ENCODE peak calls at places on chromosome 16, in ten cellular contexts. Z is effector memory CD4-positive, alpha-beta T cell; P is non-pigmented ciliary epithelial cell; E is DMS53; Q is substantia nigra; A is activated T-cell treated with anti-CD3 and anti-CD28 coated beads, Interleukin-2, amount 50 U/mL, for 72 hours; V is GM03348; T is NCI-H146; L is stimulated activated CD4-positive, alpha-beta T cell treated with anti-CD3 and anti-CD28 coated beads, Interleukin-4, amount 100 ng/mL, for 1 hour; F is left ventricle myocardium inferior. X is an unnamed sample.

GRCh38 chr16:3283525-3284447 is 495 bp downstream of the ZNF263 start:
- DNase-seq in Q (no peak), P (no peak), E (peak), A (no peak), V (no peak), T (peak), Z (no peak), F (peak), L (no peak), X (peak)

GRCh38 chr16:12723681-12724080 is 80.0 kb downstream of the CPPED1 start:
- DNase-seq in F (no peak), Q (no peak), Z (no peak), T (no peak), V (no peak), P (no peak), E (no peak), L (no peak), A (no peak), X (no peak)

GRCh38 chr16:27547134-27547533 is 2.6 kb downstream of the GTF3C1 start:
- DNase-seq in L (no peak), E (no peak), V (peak), Z (no peak), Q (no peak), A (no peak), P (peak), T (no peak), F (no peak), X (no peak)

GRCh38 chr16:67246945-67247697 is at the start of gene FHOD1:
- DNase-seq in E (peak), Z (peak), L (peak), P (peak), T (peak), V (peak), Q (peak), F (peak), A (peak), X (peak)

GRCh38 chr16:80743273-80743672 is 61.1 kb downstream of the CDYL2 start:
- DNase-seq in T (no peak), E (peak), F (no peak), V (no peak), Z (no peak), L (no peak), A (peak), Q (no peak), P (no peak), X (no peak)

GRCh38 chr16:77945126-77945525 is 77.2 kb upstream of the CLEC3A start:
- DNase-seq in Q (no peak), L (no peak), P (no peak), A (no peak), F (no peak), V (no peak), Z (no peak), T (no peak), E (no peak), X (no peak)

GRCh38 chr16:57165923-57166322 is 19.9 kb downstream of the PSME3IP1 start:
- DNase-seq in E (no peak), Z (no peak), Q (no peak), V (no peak), P (no peak), F (no peak), A (no peak), L (no peak), T (no peak), X (no peak)

GRCh38 chr16:54407596-54407995 is 121.0 kb upstream of the IRX3 start:
- DNase-seq in L (no peak), F (no peak), V (peak), P (peak), Q (no peak), Z (no peak), T (no peak), E (no peak), A (no peak), X (no peak)

GRCh38 chr16:66115373-66115772 is 251.1 kb upstream of the CDH5 start:
- DNase-seq in E (peak), T (no peak), P (no peak), V (no peak), Q (no peak), Z (no peak), L (no peak), A (no peak), F (no peak), X (no peak)

GRCh38 chr16:57372372-57373116 is at the start of gene CX3CL1:
- DNase-seq in T (peak), Q (peak), V (peak), P (no peak), F (peak), E (peak), A (no peak), Z (no peak), L (no peak), X (peak)

GRCh38 chr16:5042574-5043171 is 8.9 kb upstream of the NAGPA start:
- DNase-seq in V (no peak), Z (no peak), A (no peak), T (peak), E (peak), F (no peak), L (no peak), P (no peak), Q (no peak), X (no peak)

GRCh38 chr16:54432481-54433229 is 146.1 kb upstream of the IRX3 start:
- DNase-seq in A (no peak), Z (no peak), P (no peak), T (no peak), F (no peak), L (no peak), Q (no peak), E (no peak), V (no peak), X (peak)

GRCh38 chr16:81164481-81164880 is 68.3 kb upstream of the GCSH start:
- DNase-seq in V (no peak), Z (no peak), F (no peak), E (no peak), Q (no peak), P (no peak), A (no peak), L (no peak), T (no peak), X (no peak)

GRCh38 chr16:16127469-16128116 is 95.7 kb downstream of the ABCC6 start:
- DNase-seq in Z (peak), E (peak), V (peak), Q (peak), L (peak), F (peak), P (peak), T (peak), A (peak), X (peak)

GRCh38 chr16:12228607-12229499 is 252.3 kb downstream of the SNX29 start:
- DNase-seq in F (peak), V (peak), Q (peak), E (peak), L (peak), T (peak), Z (no peak), P (no peak), A (peak), X (peak)

GRCh38 chr16:79776243-79776884 is 175.8 kb upstream of the MAF start:
- DNase-seq in Z (no peak), F (peak), A (no peak), L (no peak), E (peak), T (no peak), Q (no peak), V (peak), P (no peak), X (peak)

GRCh38 chr16:50600582-50601283 is 52.5 kb downstream of the NKD1 start:
- DNase-seq in P (no peak), E (no peak), A (no peak), L (no peak), T (no peak), Q (no peak), F (no peak), Z (no peak), V (no peak), X (peak)

GRCh38 chr16:51556694-51557327 is 405.7 kb upstream of the SALL1 start:
- DNase-seq in A (no peak), L (no peak), Q (no peak), F (no peak), T (no peak), V (peak), P (peak), E (peak), Z (no peak), X (no peak)